ENCODE peak calls at places on chromosomes 7 and 10, in six cellular contexts. N, Y, R, A, C and U are unnamed samples.

GRCh38 chr10:124005991-124006392 is 87.4 kb downstream of the CHST15 start:
- DNase-seq in N (no peak), Y (no peak), R (no peak), A (no peak), C (no peak), U (no peak)

GRCh38 chr10:70410608-70411007 is 6.7 kb downstream of the EIF4EBP2 start:
- DNase-seq in N (no peak), Y (no peak), R (no peak), A (no peak), C (no peak), U (no peak)

GRCh38 chr7:81231203-81231922 is 312.5 kb upstream of the SEMA3C start:
- DNase-seq in N (no peak), Y (no peak), R (no peak), A (no peak), C (no peak), U (no peak)

GRCh38 chr10:113026679-113027078 is 76.6 kb downstream of the TCF7L2 start:
- DNase-seq in N (no peak), Y (no peak), R (no peak), A (no peak), C (no peak), U (no peak)

GRCh38 chr10:30991647-30992011 is 40.0 kb downstream of the ZNF438 start:
- DNase-seq in N (no peak), Y (no peak), R (no peak), A (no peak), C (no peak), U (no peak)

GRCh38 chr10:116183733-116184447 is 89.1 kb downstream of the GFRA1 start:
- DNase-seq in N (no peak), Y (peak), R (no peak), A (no peak), C (no peak), U (no peak)

GRCh38 chr10:71234970-71235681 is 22.8 kb downstream of the UNC5B start:
- DNase-seq in N (peak), Y (no peak), R (no peak), A (no peak), C (no peak), U (no peak)

GRCh38 chr7:116511552-116512523 is 12.3 kb downstream of the CAV2 start:
- DNase-seq in N (no peak), Y (no peak), R (peak), A (no peak), C (peak), U (no peak)

GRCh38 chr7:14687777-14688176 is 214.8 kb downstream of the DGKB start:
- DNase-seq in N (no peak), Y (no peak), R (no peak), A (no peak), C (no peak), U (no peak)

GRCh38 chr7:46586406-46586805 is 665.3 kb upstream of the IGFBP3 start:
- DNase-seq in N (no peak), Y (no peak), R (no peak), A (no peak), C (no peak), U (no peak)

GRCh38 chr10:74246495-74246894 is 95.5 kb downstream of the ADK start:
- DNase-seq in N (no peak), Y (no peak), R (no peak), A (no peak), C (no peak), U (no peak)

GRCh38 chr10:81177651-81178244 is 640.0 kb downstream of the SH2D4B start:
- DNase-seq in N (no peak), Y (no peak), R (no peak), A (no peak), C (no peak), U (no peak)

GRCh38 chr10:5873515-5873995 is 16.1 kb downstream of the ANKRD16 start:
- DNase-seq in N (peak), Y (no peak), R (peak), A (peak), C (peak), U (peak)

GRCh38 chr7:121797283-121798037 is 75.5 kb upstream of the PTPRZ1 start:
- DNase-seq in N (no peak), Y (no peak), R (no peak), A (no peak), C (no peak), U (no peak)

GRCh38 chr7:105304040-105304895 is 84.5 kb downstream of the SRPK2 start:
- DNase-seq in N (no peak), Y (no peak), R (peak), A (no peak), C (peak), U (no peak)

GRCh38 chr10:1754506-1755177 is 17.3 kb upstream of the ADARB2 start:
- DNase-seq in N (no peak), Y (no peak), R (no peak), A (no peak), C (no peak), U (no peak)

DNA sequence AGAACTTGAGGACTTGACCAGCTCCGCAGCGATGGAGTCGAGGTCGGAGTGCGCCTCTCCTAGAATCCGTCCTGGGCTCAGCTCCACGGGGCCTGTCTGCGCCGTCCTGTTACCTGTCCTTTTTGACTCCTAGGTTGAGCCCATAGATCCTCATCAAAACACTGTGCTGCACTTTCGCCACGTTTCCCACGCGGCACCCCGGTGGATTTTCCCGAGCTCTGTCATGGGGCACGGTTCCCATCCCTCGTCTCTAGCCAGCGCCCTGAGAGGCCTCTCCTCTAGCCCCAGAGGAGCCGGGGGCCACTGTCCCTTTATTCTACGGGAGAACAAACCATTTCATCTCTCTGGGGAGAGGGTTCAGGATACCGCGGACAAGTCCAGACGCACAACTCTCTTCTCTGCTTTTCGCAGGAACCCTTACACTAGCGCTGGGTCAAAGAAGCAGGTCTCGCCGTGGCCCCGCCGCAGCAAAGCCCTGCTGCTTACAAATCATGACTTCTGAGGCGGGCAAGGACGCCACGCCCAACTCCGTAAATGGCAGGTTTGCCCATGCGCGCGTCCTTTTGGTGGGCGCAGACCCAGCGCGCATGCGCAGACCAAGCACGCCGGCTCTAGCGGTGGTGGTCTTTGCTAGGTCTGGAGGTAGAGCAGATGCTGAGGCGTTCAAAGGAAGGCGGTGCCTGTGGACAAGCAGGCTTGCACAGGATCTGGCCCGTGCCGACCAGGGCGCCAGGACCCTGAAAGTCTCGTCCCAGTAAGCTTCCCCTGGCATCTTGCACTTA is 10.3 kb upstream of the ANKRD7 start:
- DNase-seq in N (no peak), Y (no peak), R (no peak), A (peak), C (peak), U (peak)
- TF ChIP-seq POLR2AphosphoS5 in N (no peak), Y (no peak), R (no peak), A (no peak), C (no peak), U (peak)

DNA sequence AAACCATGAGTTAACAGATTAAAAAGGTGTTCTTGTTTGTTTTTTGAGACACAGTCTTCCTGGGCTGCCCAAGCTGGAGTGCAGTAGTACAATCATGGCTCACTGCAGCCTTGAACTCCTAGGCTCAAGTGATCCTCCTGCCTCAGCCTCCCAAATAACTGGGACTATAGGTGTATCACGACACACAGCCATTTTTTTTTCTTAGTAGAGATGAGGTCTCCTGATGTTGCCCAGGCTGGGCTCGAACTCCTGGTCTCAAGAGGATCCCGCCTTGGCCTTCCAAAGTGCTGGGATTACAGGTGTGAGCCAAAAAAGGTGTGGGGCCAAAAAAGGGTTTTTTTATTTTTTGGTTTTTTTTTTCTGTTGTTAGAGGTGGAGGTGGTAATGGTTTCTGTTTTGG is 29.3 kb downstream of the KMT2C start:
- DNase-seq in N (no peak), Y (no peak), R (no peak), A (no peak), C (no peak), U (no peak)
- TF ChIP-seq TAF1 in N (no peak), Y (no peak), R (no peak), A (no peak), C (no peak), U (no peak)

DNA sequence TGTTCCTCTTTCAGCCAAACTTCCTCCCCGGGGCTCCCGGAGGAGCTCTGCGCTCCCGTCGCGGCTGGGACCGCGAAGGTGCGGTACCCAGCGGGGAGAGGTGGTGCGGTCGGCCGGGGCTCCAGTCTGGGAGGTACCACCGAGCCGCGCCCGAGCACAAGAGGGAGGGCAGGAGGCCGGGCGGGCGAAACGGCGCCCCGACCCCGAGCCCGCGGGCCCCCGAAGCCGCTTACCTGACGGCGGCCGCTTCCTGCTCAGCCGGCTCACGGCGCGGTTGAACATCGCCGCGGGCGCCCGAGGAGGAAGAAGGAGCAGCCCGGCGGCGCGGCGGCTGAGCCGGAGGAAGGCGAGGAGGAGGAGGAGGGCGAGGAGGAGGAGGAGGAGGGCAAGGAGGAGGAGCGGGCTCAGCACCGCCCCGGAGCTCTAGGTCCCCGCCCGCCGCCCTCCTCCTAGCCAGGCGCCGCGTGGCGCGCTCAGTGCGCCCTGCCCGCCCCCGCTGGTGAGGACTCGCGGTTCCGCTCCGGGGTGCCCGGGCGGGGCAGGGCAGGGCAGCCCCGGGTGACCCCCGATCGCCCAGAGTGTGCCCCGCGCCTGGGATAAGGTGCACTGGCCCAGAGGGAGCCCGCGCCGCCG is at the start of gene RGS10:
- DNase-seq in N (peak), Y (no peak), R (no peak), A (peak), C (no peak), U (peak)
- TF ChIP-seq POLR2A in N (peak), Y (no peak), R (no peak), A (peak), C (peak), U (peak)

DNA sequence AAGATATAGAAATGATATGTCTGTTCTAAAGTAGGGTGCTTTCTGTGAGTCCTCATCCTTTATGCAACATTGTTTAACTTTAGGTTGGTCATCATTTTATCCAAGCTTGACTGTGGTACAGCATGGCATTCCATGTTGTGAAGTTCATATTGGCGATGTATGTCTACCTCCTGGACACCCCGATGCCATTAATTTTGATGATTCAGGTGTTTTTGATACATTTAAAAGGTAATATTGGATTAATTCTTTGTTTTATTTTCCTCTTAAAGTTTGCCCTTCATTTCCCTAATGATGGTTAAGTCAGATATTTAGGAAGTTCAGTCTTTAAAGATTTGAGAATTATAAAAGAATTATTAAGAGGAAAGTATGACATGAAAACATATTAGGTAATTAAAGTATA is 21.3 kb downstream of the HBP1 start:
- DNase-seq in N (no peak), Y (no peak), R (no peak), A (no peak), C (no peak), U (no peak)
- TF ChIP-seq POLR2AphosphoS5 in N (no peak), Y (no peak), R (no peak), A (no peak), C (no peak), U (no peak)

GRCh38 chr10:691216-691615 is 1.7 kb upstream of the DIP2C start:
- DNase-seq in N (no peak), Y (no peak), R (no peak), A (no peak), C (no peak), U (no peak)

GRCh38 chr10:690227-691161 is 1.0 kb upstream of the DIP2C start:
- DNase-seq in N (no peak), Y (no peak), R (no peak), A (no peak), C (no peak), U (no peak)

GRCh38 chr10:688621-689426 is 644 bp downstream of the DIP2C start:
- DNase-seq in N (no peak), Y (no peak), R (no peak), A (no peak), C (no peak), U (no peak)

GRCh38 chr10:688287-688620 is 1.2 kb downstream of the DIP2C start:
- DNase-seq in N (no peak), Y (no peak), R (no peak), A (no peak), C (no peak), U (no peak)

DNA sequence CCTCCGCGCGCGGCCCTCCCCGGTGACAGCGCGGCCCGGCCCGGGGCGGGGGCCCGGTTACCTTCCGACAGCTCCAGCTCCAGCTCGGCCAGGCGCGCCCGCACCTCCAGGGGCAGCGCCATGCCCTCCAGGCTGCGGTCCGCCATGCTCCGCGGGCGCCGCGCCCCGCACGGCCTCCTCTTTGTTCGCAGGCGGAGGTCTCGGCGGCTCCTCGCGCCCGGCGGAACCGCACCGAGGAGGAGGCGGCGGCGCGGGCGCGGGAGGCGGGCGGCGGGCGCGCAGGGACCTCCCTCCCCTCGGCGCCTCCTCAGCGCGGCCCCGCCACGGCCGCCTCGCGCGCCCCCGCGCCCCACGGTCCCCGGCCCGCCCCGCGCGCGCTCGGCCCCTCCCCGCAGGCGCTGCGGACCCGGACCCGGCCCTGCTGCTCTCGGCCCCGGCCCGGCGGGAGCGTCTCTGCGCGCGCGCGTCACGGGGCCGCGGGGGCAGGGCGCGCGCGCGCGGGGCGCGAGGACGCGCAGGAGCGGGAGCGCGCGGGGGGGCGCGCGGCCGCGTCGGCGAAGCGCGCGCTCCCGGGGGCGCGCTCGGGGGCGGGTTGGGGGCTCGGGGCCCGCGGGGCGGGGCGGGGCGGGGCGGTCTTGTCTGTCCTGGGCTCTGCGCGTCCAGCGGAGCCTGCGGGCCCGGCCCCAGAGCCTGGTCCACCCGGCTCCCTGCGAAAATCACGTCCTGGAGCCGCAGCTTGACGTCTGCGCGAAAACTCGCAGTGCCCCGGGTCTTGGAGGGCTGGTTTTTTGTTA is at the start of gene DIP2C:
- DNase-seq in N (no peak), Y (no peak), R (peak), A (no peak), C (no peak), U (no peak)
- TF ChIP-seq TAF1 in N (no peak), Y (peak), R (no peak), A (no peak), C (no peak), U (no peak)